ENCODE peak calls at places on chromosomes 6 and 20, in eight cellular contexts. One of them, this sample, is unnamed.

GRCh38 chr6:145015739-145016558 is 719.4 kb downstream of the EPM2A start:
- DNase-seq in T-helper 1 cell: peak; percentile 74
- DNase-seq in stimulated activated CD4-positive, alpha-beta T cell treated with anti-CD3 and anti-CD28 coated beads, Interleukin-15, amount 100 ng/mL, for 24 hours: peak; percentile 48
- DNase-seq in SW 1271: peak; percentile 38
- DNase-seq in stimulated activated CD8-positive, alpha-beta memory T cell treated with anti-CD3 and anti-CD28 coated beads, Interleukin-7, amount 100 ng/mL, for 48 hours: peak; percentile 39
- DNase-seq in NCI-H748 treated with DMSO at 0.1 percent for 48 hours: no peak
- DNase-seq in right atrium auricular region: no peak
- DNase-seq in stimulated activated naive CD8-positive, alpha-beta T cell treated with anti-CD3 and anti-CD28 coated beads, Interleukin-15, amount 100 ng/mL, for 72 hours: peak; percentile 16
- DNase-seq in this sample: no peak

GRCh38 chr20:24257171-24257570 is 212.3 kb upstream of the SYNDIG1 start:
- DNase-seq in T-helper 1 cell: no peak
- DNase-seq in stimulated activated CD8-positive, alpha-beta memory T cell treated with anti-CD3 and anti-CD28 coated beads, Interleukin-7, amount 100 ng/mL, for 48 hours: no peak
- DNase-seq in stimulated activated naive CD8-positive, alpha-beta T cell treated with anti-CD3 and anti-CD28 coated beads, Interleukin-15, amount 100 ng/mL, for 72 hours: no peak
- DNase-seq in right atrium auricular region: no peak
- DNase-seq in stimulated activated CD4-positive, alpha-beta T cell treated with anti-CD3 and anti-CD28 coated beads, Interleukin-15, amount 100 ng/mL, for 24 hours: no peak
- DNase-seq in NCI-H748 treated with DMSO at 0.1 percent for 48 hours: no peak
- DNase-seq in SW 1271: no peak
- DNase-seq in this sample: no peak

GRCh38 chr6:25286891-25287290 is 7.7 kb downstream of the CARMIL1 start:
- DNase-seq in NCI-H748 treated with DMSO at 0.1 percent for 48 hours: no peak
- DNase-seq in SW 1271: no peak
- DNase-seq in stimulated activated CD8-positive, alpha-beta memory T cell treated with anti-CD3 and anti-CD28 coated beads, Interleukin-7, amount 100 ng/mL, for 48 hours: no peak
- DNase-seq in T-helper 1 cell: no peak
- DNase-seq in stimulated activated naive CD8-positive, alpha-beta T cell treated with anti-CD3 and anti-CD28 coated beads, Interleukin-15, amount 100 ng/mL, for 72 hours: no peak
- DNase-seq in right atrium auricular region: no peak
- DNase-seq in stimulated activated CD4-positive, alpha-beta T cell treated with anti-CD3 and anti-CD28 coated beads, Interleukin-15, amount 100 ng/mL, for 24 hours: no peak
- DNase-seq in this sample: no peak

GRCh38 chr6:7107578-7108195 is at the start of gene RREB1:
- DNase-seq in right atrium auricular region: peak; percentile 81
- DNase-seq in NCI-H748 treated with DMSO at 0.1 percent for 48 hours: no peak
- DNase-seq in SW 1271: peak; percentile 34
- DNase-seq in stimulated activated CD8-positive, alpha-beta memory T cell treated with anti-CD3 and anti-CD28 coated beads, Interleukin-7, amount 100 ng/mL, for 48 hours: peak; percentile 37
- DNase-seq in stimulated activated CD4-positive, alpha-beta T cell treated with anti-CD3 and anti-CD28 coated beads, Interleukin-15, amount 100 ng/mL, for 24 hours: peak; percentile 77
- DNase-seq in T-helper 1 cell: peak; percentile 66
- DNase-seq in stimulated activated naive CD8-positive, alpha-beta T cell treated with anti-CD3 and anti-CD28 coated beads, Interleukin-15, amount 100 ng/mL, for 72 hours: peak; percentile 59
- DNase-seq in this sample: peak; percentile 67

GRCh38 chr6:126963077-126963809 is 155.2 kb upstream of the RSPO3 start:
- DNase-seq in NCI-H748 treated with DMSO at 0.1 percent for 48 hours: no peak
- DNase-seq in stimulated activated CD8-positive, alpha-beta memory T cell treated with anti-CD3 and anti-CD28 coated beads, Interleukin-7, amount 100 ng/mL, for 48 hours: no peak
- DNase-seq in stimulated activated naive CD8-positive, alpha-beta T cell treated with anti-CD3 and anti-CD28 coated beads, Interleukin-15, amount 100 ng/mL, for 72 hours: no peak
- DNase-seq in stimulated activated CD4-positive, alpha-beta T cell treated with anti-CD3 and anti-CD28 coated beads, Interleukin-15, amount 100 ng/mL, for 24 hours: no peak
- DNase-seq in T-helper 1 cell: no peak
- DNase-seq in SW 1271: no peak
- DNase-seq in right atrium auricular region: no peak
- DNase-seq in this sample: no peak

GRCh38 chr6:158068893-158069799 is 87.5 kb downstream of the SYNJ2 start:
- DNase-seq in stimulated activated CD8-positive, alpha-beta memory T cell treated with anti-CD3 and anti-CD28 coated beads, Interleukin-7, amount 100 ng/mL, for 48 hours: no peak
- DNase-seq in right atrium auricular region: no peak
- DNase-seq in stimulated activated CD4-positive, alpha-beta T cell treated with anti-CD3 and anti-CD28 coated beads, Interleukin-15, amount 100 ng/mL, for 24 hours: peak; percentile 42
- DNase-seq in SW 1271: peak; percentile 54
- DNase-seq in NCI-H748 treated with DMSO at 0.1 percent for 48 hours: no peak
- DNase-seq in stimulated activated naive CD8-positive, alpha-beta T cell treated with anti-CD3 and anti-CD28 coated beads, Interleukin-15, amount 100 ng/mL, for 72 hours: no peak
- DNase-seq in T-helper 1 cell: peak; percentile 46
- DNase-seq in this sample: no peak

GRCh38 chr6:90003941-90004340 is 109.7 kb downstream of the GJA10 start:
- DNase-seq in SW 1271: no peak
- DNase-seq in T-helper 1 cell: no peak
- DNase-seq in NCI-H748 treated with DMSO at 0.1 percent for 48 hours: no peak
- DNase-seq in right atrium auricular region: no peak
- DNase-seq in stimulated activated naive CD8-positive, alpha-beta T cell treated with anti-CD3 and anti-CD28 coated beads, Interleukin-15, amount 100 ng/mL, for 72 hours: no peak
- DNase-seq in stimulated activated CD4-positive, alpha-beta T cell treated with anti-CD3 and anti-CD28 coated beads, Interleukin-15, amount 100 ng/mL, for 24 hours: no peak
- DNase-seq in stimulated activated CD8-positive, alpha-beta memory T cell treated with anti-CD3 and anti-CD28 coated beads, Interleukin-7, amount 100 ng/mL, for 48 hours: no peak
- DNase-seq in this sample: no peak

GRCh38 chr6:27019651-27020552 is 227.6 kb upstream of the PRSS16 start:
- DNase-seq in right atrium auricular region: peak; percentile 89
- DNase-seq in stimulated activated naive CD8-positive, alpha-beta T cell treated with anti-CD3 and anti-CD28 coated beads, Interleukin-15, amount 100 ng/mL, for 72 hours: peak; percentile 70
- DNase-seq in stimulated activated CD8-positive, alpha-beta memory T cell treated with anti-CD3 and anti-CD28 coated beads, Interleukin-7, amount 100 ng/mL, for 48 hours: peak; percentile 45
- DNase-seq in SW 1271: peak; percentile 84
- DNase-seq in stimulated activated CD4-positive, alpha-beta T cell treated with anti-CD3 and anti-CD28 coated beads, Interleukin-15, amount 100 ng/mL, for 24 hours: peak; percentile 76
- DNase-seq in T-helper 1 cell: peak; percentile 53
- DNase-seq in NCI-H748 treated with DMSO at 0.1 percent for 48 hours: peak; percentile 94
- DNase-seq in this sample: peak; percentile 85

GRCh38 chr6:38337819-38338465 is 301.8 kb downstream of the BTBD9 start:
- DNase-seq in stimulated activated CD4-positive, alpha-beta T cell treated with anti-CD3 and anti-CD28 coated beads, Interleukin-15, amount 100 ng/mL, for 24 hours: no peak
- DNase-seq in stimulated activated naive CD8-positive, alpha-beta T cell treated with anti-CD3 and anti-CD28 coated beads, Interleukin-15, amount 100 ng/mL, for 72 hours: no peak
- DNase-seq in NCI-H748 treated with DMSO at 0.1 percent for 48 hours: no peak
- DNase-seq in SW 1271: no peak
- DNase-seq in right atrium auricular region: no peak
- DNase-seq in T-helper 1 cell: no peak
- DNase-seq in stimulated activated CD8-positive, alpha-beta memory T cell treated with anti-CD3 and anti-CD28 coated beads, Interleukin-7, amount 100 ng/mL, for 48 hours: no peak
- DNase-seq in this sample: no peak

GRCh38 chr6:151032034-151032433 is 166.5 kb downstream of the MTHFD1L start:
- DNase-seq in SW 1271: no peak
- DNase-seq in stimulated activated naive CD8-positive, alpha-beta T cell treated with anti-CD3 and anti-CD28 coated beads, Interleukin-15, amount 100 ng/mL, for 72 hours: no peak
- DNase-seq in right atrium auricular region: no peak
- DNase-seq in NCI-H748 treated with DMSO at 0.1 percent for 48 hours: no peak
- DNase-seq in stimulated activated CD8-positive, alpha-beta memory T cell treated with anti-CD3 and anti-CD28 coated beads, Interleukin-7, amount 100 ng/mL, for 48 hours: no peak
- DNase-seq in T-helper 1 cell: no peak
- DNase-seq in stimulated activated CD4-positive, alpha-beta T cell treated with anti-CD3 and anti-CD28 coated beads, Interleukin-15, amount 100 ng/mL, for 24 hours: no peak
- DNase-seq in this sample: no peak

GRCh38 chr20:50848341-50848808 is 53.5 kb downstream of the BCAS4 start:
- DNase-seq in stimulated activated CD8-positive, alpha-beta memory T cell treated with anti-CD3 and anti-CD28 coated beads, Interleukin-7, amount 100 ng/mL, for 48 hours: no peak
- DNase-seq in right atrium auricular region: peak; percentile 59
- DNase-seq in stimulated activated CD4-positive, alpha-beta T cell treated with anti-CD3 and anti-CD28 coated beads, Interleukin-15, amount 100 ng/mL, for 24 hours: no peak
- DNase-seq in SW 1271: no peak
- DNase-seq in T-helper 1 cell: no peak
- DNase-seq in NCI-H748 treated with DMSO at 0.1 percent for 48 hours: no peak
- DNase-seq in stimulated activated naive CD8-positive, alpha-beta T cell treated with anti-CD3 and anti-CD28 coated beads, Interleukin-15, amount 100 ng/mL, for 72 hours: no peak
- DNase-seq in this sample: peak; percentile 33

GRCh38 chr20:62808211-62808865 is 3.7 kb downstream of the OGFR start:
- DNase-seq in stimulated activated CD8-positive, alpha-beta memory T cell treated with anti-CD3 and anti-CD28 coated beads, Interleukin-7, amount 100 ng/mL, for 48 hours: peak; percentile 45
- DNase-seq in right atrium auricular region: peak; percentile 75
- DNase-seq in NCI-H748 treated with DMSO at 0.1 percent for 48 hours: no peak
- DNase-seq in SW 1271: no peak
- DNase-seq in T-helper 1 cell: peak; percentile 59
- DNase-seq in stimulated activated CD4-positive, alpha-beta T cell treated with anti-CD3 and anti-CD28 coated beads, Interleukin-15, amount 100 ng/mL, for 24 hours: peak; percentile 81
- DNase-seq in stimulated activated naive CD8-positive, alpha-beta T cell treated with anti-CD3 and anti-CD28 coated beads, Interleukin-15, amount 100 ng/mL, for 72 hours: peak; percentile 71
- DNase-seq in this sample: peak; percentile 70

GRCh38 chr20:59018817-59019216 is 412 bp upstream of the TUBB1 start:
- DNase-seq in stimulated activated naive CD8-positive, alpha-beta T cell treated with anti-CD3 and anti-CD28 coated beads, Interleukin-15, amount 100 ng/mL, for 72 hours: no peak
- DNase-seq in right atrium auricular region: no peak
- DNase-seq in T-helper 1 cell: no peak
- DNase-seq in stimulated activated CD4-positive, alpha-beta T cell treated with anti-CD3 and anti-CD28 coated beads, Interleukin-15, amount 100 ng/mL, for 24 hours: peak; percentile 0
- DNase-seq in SW 1271: no peak
- DNase-seq in NCI-H748 treated with DMSO at 0.1 percent for 48 hours: no peak
- DNase-seq in stimulated activated CD8-positive, alpha-beta memory T cell treated with anti-CD3 and anti-CD28 coated beads, Interleukin-7, amount 100 ng/mL, for 48 hours: no peak
- DNase-seq in this sample: no peak

GRCh38 chr20:32522525-32522774 is 62.7 kb downstream of the NOL4L start:
- DNase-seq in NCI-H748 treated with DMSO at 0.1 percent for 48 hours: no peak
- DNase-seq in SW 1271: no peak
- DNase-seq in right atrium auricular region: no peak
- DNase-seq in stimulated activated naive CD8-positive, alpha-beta T cell treated with anti-CD3 and anti-CD28 coated beads, Interleukin-15, amount 100 ng/mL, for 72 hours: no peak
- DNase-seq in stimulated activated CD8-positive, alpha-beta memory T cell treated with anti-CD3 and anti-CD28 coated beads, Interleukin-7, amount 100 ng/mL, for 48 hours: no peak
- DNase-seq in T-helper 1 cell: no peak
- DNase-seq in stimulated activated CD4-positive, alpha-beta T cell treated with anti-CD3 and anti-CD28 coated beads, Interleukin-15, amount 100 ng/mL, for 24 hours: no peak
- DNase-seq in this sample: no peak

GRCh38 chr20:50968289-50968688 is 9.7 kb downstream of the MOCS3 start:
- DNase-seq in stimulated activated CD4-positive, alpha-beta T cell treated with anti-CD3 and anti-CD28 coated beads, Interleukin-15, amount 100 ng/mL, for 24 hours: no peak
- DNase-seq in SW 1271: no peak
- DNase-seq in NCI-H748 treated with DMSO at 0.1 percent for 48 hours: no peak
- DNase-seq in stimulated activated naive CD8-positive, alpha-beta T cell treated with anti-CD3 and anti-CD28 coated beads, Interleukin-15, amount 100 ng/mL, for 72 hours: no peak
- DNase-seq in right atrium auricular region: no peak
- DNase-seq in T-helper 1 cell: no peak
- DNase-seq in stimulated activated CD8-positive, alpha-beta memory T cell treated with anti-CD3 and anti-CD28 coated beads, Interleukin-7, amount 100 ng/mL, for 48 hours: no peak
- DNase-seq in this sample: no peak

This sample was measured in uterus.